ENCODE peak calls at places on chromosomes 11 and 22, in eight cellular contexts. V is cardiac muscle cell, Q is heart left ventricle, W is heart right ventricle, H is esophagus squamous epithelium, O is thoracic aorta, L is endothelial cell of umbilical vein, C is sigmoid colon. Z is an unnamed sample.
A peak's percentile ranks its signal among the peaks of the same experiment; 100 is the strongest.

GRCh38 chr11:9566561-9567063 is 6.9 kb upstream of the WEE1 start:
- DNase-seq in V (peak; percentile 97), Q (no peak), W (no peak), H (no peak), O (no peak), L (no peak), C (no peak), Z (no peak)

GRCh38 chr11:102485095-102485722 is 32.6 kb upstream of the TMEM123 start:
- DNase-seq in V (peak; percentile 60), Q (no peak), W (no peak), H (no peak), O (no peak), L (no peak), C (no peak), Z (no peak)

GRCh38 chr11:18280438-18281046 is 14.5 kb downstream of the SAA1 start:
- DNase-seq in V (no peak), Q (no peak), W (no peak), H (no peak), O (no peak), L (no peak), C (no peak), Z (no peak)

GRCh38 chr22:42937164-42937854 is 77.6 kb downstream of the PACSIN2 start:
- DNase-seq in V (peak; percentile 62), Q (no peak), W (no peak), H (no peak), O (peak; percentile 78), L (no peak), C (peak; percentile 81), Z (no peak)

GRCh38 chr11:81497202-81497804 is 1236.4 kb downstream of the FAM181B start:
- DNase-seq in V (peak; percentile 27), Q (no peak), W (no peak), H (no peak), O (no peak), L (peak; percentile 7), C (no peak), Z (no peak)

GRCh38 chr22:33785283-33785991 is 134.8 kb downstream of the LARGE1 start:
- DNase-seq in V (peak; percentile 51), Q (no peak), W (no peak), H (no peak), O (no peak), L (no peak), C (no peak), Z (no peak)

GRCh38 chr11:105769627-105770026 is 159.8 kb downstream of the GRIA4 start:
- DNase-seq in V (no peak), Q (no peak), W (no peak), H (no peak), O (no peak), L (no peak), C (no peak), Z (no peak)

GRCh38 chr11:7635137-7635536 is 38.2 kb downstream of the CYB5R2 start:
- DNase-seq in V (no peak), Q (peak; percentile 54), W (peak; percentile 36), H (no peak), O (no peak), L (no peak), C (no peak), Z (no peak)

GRCh38 chr22:31093956-31094622 is 13.0 kb downstream of the SMTN start:
- DNase-seq in V (no peak), Q (peak; percentile 89), W (peak; percentile 73), H (no peak), O (no peak), L (no peak), C (peak; percentile 84), Z (no peak)

GRCh38 chr22:38163844-38164577 is 17.6 kb downstream of the PLA2G6 start:
- DNase-seq in V (no peak), Q (no peak), W (no peak), H (no peak), O (no peak), L (no peak), C (peak; percentile 30), Z (no peak)

GRCh38 chr22:44108076-44108475 is 72.6 kb upstream of the PARVG start:
- DNase-seq in V (no peak), Q (peak; percentile 3), W (no peak), H (no peak), O (no peak), L (no peak), C (no peak), Z (no peak)

GRCh38 chr22:42236848-42237247 is 33.6 kb downstream of the TCF20 start:
- DNase-seq in V (no peak), Q (no peak), W (no peak), H (no peak), O (no peak), L (no peak), C (no peak), Z (no peak)

GRCh38 chr11:117820071-117820470 is 4.5 kb downstream of the FXYD2 start:
- DNase-seq in V (no peak), Q (peak; percentile 28), W (no peak), H (no peak), O (no peak), L (no peak), C (no peak), Z (no peak)

GRCh38 chr11:72216638-72217037 is at the start of gene FOLR2:
- DNase-seq in V (no peak), Q (no peak), W (no peak), H (no peak), O (no peak), L (no peak), C (no peak), Z (no peak)

DNA sequence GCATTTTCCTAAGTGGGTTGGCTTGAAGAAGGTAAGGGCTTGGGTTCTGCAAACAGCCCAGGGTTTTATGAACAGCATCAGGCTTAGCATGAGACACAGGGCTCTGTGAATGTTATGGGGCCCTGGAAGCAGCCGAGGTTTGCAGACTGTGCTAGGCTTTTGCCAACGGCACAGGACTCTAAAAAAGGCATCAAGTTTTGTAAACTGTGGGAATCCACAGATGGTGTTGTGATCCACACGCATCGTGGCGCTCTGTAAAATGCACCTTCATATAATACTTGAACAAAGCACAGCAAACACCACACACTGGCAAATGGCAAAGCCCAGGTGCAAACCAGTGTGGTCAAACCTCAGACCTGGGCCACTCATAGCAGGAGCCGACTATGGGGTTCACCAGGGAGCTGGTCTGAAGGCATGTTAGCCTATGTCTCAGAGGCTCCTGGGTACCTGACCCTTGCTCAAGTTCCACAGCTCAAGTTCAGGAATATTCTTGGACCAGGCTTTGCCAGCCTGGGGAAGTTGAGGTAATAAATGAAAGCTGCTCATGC is 2.4 kb upstream of the SLCO2B1 start:
- DNase-seq in V (no peak), Q (no peak), W (no peak), H (no peak), O (no peak), L (no peak), C (peak; percentile 19), Z (no peak)
- H3K4me1 ChIP-seq in V (peaks cover 15% of the 10 kb centered on the region), Q (peaks cover 38% of the 10 kb centered on the region), W (peaks cover 31% of the 10 kb centered on the region), H (peaks cover 82% of the 10 kb centered on the region), O (no peaks in the 10 kb centered on the region), L (peaks cover 6% of the 10 kb centered on the region), C (no peaks in the 10 kb centered on the region), Z (peaks cover 20% of the 10 kb centered on the region)

GRCh38 chr11:83852775-83853442 is 566.7 kb upstream of the CCDC90B start:
- DNase-seq in V (no peak), Q (no peak), W (no peak), H (no peak), O (no peak), L (no peak), C (no peak), Z (no peak)
- H3K4me1 ChIP-seq in V (no peaks in the 10 kb centered on the region), Q (no peaks in the 10 kb centered on the region), W (no peaks in the 10 kb centered on the region), H (no peaks in the 10 kb centered on the region), O (no peaks in the 10 kb centered on the region), L (no peaks in the 10 kb centered on the region), C (no peaks in the 10 kb centered on the region), Z (no peaks in the 10 kb centered on the region)

DNA sequence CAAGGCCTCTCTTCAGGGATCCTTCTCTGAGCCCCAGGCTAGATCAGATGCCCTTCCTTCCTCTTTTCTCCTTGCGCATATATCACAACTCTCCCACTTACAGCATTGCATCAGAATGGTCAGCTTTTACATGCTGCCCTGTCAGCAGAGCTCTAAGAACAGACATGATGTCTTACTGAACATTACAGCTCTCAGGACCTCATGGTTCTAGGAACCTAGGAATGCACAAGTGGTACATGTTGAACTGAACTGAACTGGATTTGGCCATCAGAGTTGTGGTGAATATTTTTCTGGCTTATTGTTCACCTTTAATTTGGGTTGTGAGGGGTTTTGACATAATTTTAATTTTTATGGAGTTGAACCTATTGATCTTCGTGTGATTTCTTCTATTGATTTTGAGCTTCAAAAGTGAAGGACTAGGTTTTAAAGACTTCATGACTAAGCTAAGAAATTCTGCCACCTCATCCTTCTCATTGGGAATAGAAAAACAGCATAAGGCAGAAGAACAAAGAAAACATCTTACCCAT is 37.7 kb upstream of the SPON1 start:
- DNase-seq in V (peak; percentile 18), Q (no peak), W (no peak), H (no peak), O (no peak), L (peak; percentile 16), C (no peak), Z (peak; percentile 47)
- H3K4me1 ChIP-seq in V (peaks cover 10% of the 10 kb centered on the region), Q (peaks cover 22% of the 10 kb centered on the region), W (peaks cover 12% of the 10 kb centered on the region), H (peaks cover 36% of the 10 kb centered on the region), O (no peaks in the 10 kb centered on the region), L (peaks cover 34% of the 10 kb centered on the region), C (no peaks in the 10 kb centered on the region), Z (peaks cover 5% of the 10 kb centered on the region)

GRCh38 chr11:78986305-78986704 is 411.6 kb upstream of the NARS2 start:
- DNase-seq in V (no peak), Q (no peak), W (no peak), H (no peak), O (no peak), L (no peak), C (no peak), Z (no peak)

GRCh38 chr11:78991681-78992080 is 417.0 kb upstream of the NARS2 start:
- DNase-seq in V (no peak), Q (no peak), W (no peak), H (no peak), O (no peak), L (peak; percentile 4), C (no peak), Z (no peak)

GRCh38 chr11:78985654-78986053 is 411.0 kb upstream of the NARS2 start:
- DNase-seq in V (no peak), Q (no peak), W (no peak), H (no peak), O (no peak), L (no peak), C (no peak), Z (no peak)

GRCh38 chr11:78982377-78982925 is 407.8 kb upstream of the NARS2 start:
- DNase-seq in V (no peak), Q (no peak), W (no peak), H (no peak), O (no peak), L (no peak), C (no peak), Z (no peak)

DNA sequence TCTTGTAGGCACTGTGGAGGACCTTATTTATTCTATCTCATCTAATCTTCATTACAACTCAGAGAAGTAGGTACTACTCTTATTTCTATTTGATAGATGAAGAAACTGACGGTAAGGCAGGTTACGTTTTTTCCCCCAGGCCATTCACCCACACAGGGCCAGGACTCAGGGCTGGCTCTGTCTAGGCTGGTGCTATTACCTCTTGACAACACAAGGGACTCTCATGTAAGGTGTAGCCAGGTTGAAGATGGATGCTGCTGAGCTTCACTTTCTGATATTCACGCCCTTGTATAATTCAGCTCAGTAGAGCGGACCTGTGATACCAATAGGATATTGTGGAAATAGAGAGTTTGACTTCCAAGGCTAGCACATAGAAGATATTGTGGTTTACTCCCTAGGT is 413.1 kb upstream of the NARS2 start:
- DNase-seq in V (no peak), Q (no peak), W (no peak), H (no peak), O (no peak), L (no peak), C (no peak), Z (no peak)
- H3K4me1 ChIP-seq in V (no peaks in the 10 kb centered on the region), Q (no peaks in the 10 kb centered on the region), W (no peaks in the 10 kb centered on the region), H (no peaks in the 10 kb centered on the region), O (peaks cover 6% of the 10 kb centered on the region), L (no peaks in the 10 kb centered on the region), C (no peaks in the 10 kb centered on the region), Z (no peaks in the 10 kb centered on the region)

GRCh38 chr22:46609724-46610161 is 10.4 kb upstream of the GRAMD4 start:
- DNase-seq in V (no peak), Q (no peak), W (no peak), H (no peak), O (no peak), L (no peak), C (no peak), Z (no peak)
- H3K4me1 ChIP-seq in V (peaks cover 20% of the 10 kb centered on the region), Q (peaks cover 55% of the 10 kb centered on the region), W (peaks cover 31% of the 10 kb centered on the region), H (peaks cover 67% of the 10 kb centered on the region), O (peaks cover 6% of the 10 kb centered on the region), L (peaks cover 9% of the 10 kb centered on the region), C (no peaks in the 10 kb centered on the region), Z (peaks cover 25% of the 10 kb centered on the region)